ENCODE peak calls at places on chromosome 10, in six cellular contexts. I, V, P, J, D and K are unnamed samples.

GRCh38 chr10:110410329-110411046 is 87.2 kb upstream of the DUSP5 start:
- DNase-seq in I (no peak), V (no peak), P (no peak), J (no peak), D (no peak), K (no peak)

GRCh38 chr10:74021248-74022055 is 23.5 kb downstream of the VCL start:
- DNase-seq in I (no peak), V (no peak), P (no peak), J (no peak), D (no peak), K (no peak)

GRCh38 chr10:33483124-33483794 is 148.8 kb upstream of the NRP1 start:
- DNase-seq in I (no peak), V (no peak), P (peak), J (peak), D (no peak), K (no peak)

GRCh38 chr10:54363390-54363789 is 437.6 kb downstream of the PCDH15 start:
- DNase-seq in I (no peak), V (no peak), P (peak), J (no peak), D (no peak), K (no peak)

GRCh38 chr10:17213646-17214349 is 12.3 kb upstream of the TRDMT1 start:
- DNase-seq in I (no peak), V (no peak), P (peak), J (no peak), D (no peak), K (no peak)

GRCh38 chr10:529831-530230 is 159.6 kb downstream of the DIP2C start:
- DNase-seq in I (peak), V (no peak), P (no peak), J (no peak), D (no peak), K (no peak)

GRCh38 chr10:114261116-114261515 is 22.1 kb downstream of the VWA2 start:
- DNase-seq in I (no peak), V (no peak), P (peak), J (no peak), D (no peak), K (no peak)

GRCh38 chr10:45514283-45515270 is 140.6 kb downstream of the ALOX5 start:
- DNase-seq in I (no peak), V (no peak), P (peak), J (peak), D (peak), K (peak)

GRCh38 chr10:7410306-7410799 is 481 bp downstream of the SFMBT2 start:
- DNase-seq in I (no peak), V (no peak), P (no peak), J (peak), D (peak), K (no peak)

GRCh38 chr10:106557951-106558733 is 606.4 kb downstream of the SORCS1 start:
- DNase-seq in I (no peak), V (no peak), P (peak), J (no peak), D (no peak), K (no peak)

GRCh38 chr10:28020080-28020860 is 21.4 kb upstream of the ODAD2 start:
- DNase-seq in I (no peak), V (no peak), P (no peak), J (no peak), D (no peak), K (no peak)

GRCh38 chr10:132036887-132037675 is 28.7 kb upstream of the JAKMIP3 start:
- DNase-seq in I (no peak), V (no peak), P (peak), J (peak), D (peak), K (no peak)

GRCh38 chr10:121753726-121754476 is 155.7 kb upstream of the FGFR2 start:
- DNase-seq in I (no peak), V (no peak), P (peak), J (no peak), D (no peak), K (no peak)